ENCODE peak calls at places on chromosomes 7 and 10, in five cellular contexts. R, N, O, S and W are unnamed samples.

GRCh38 chr10:49735848-49736563 is 26.1 kb downstream of the OGDHL start:
- DNase-seq in O (no peak), N (no peak), S (no peak), R (no peak), W (no peak)

GRCh38 chr7:107638594-107638993 is 22.0 kb upstream of the SLC26A4 start:
- DNase-seq in O (no peak), S (no peak), R (no peak), N (no peak), W (peak; percentile 35)

GRCh38 chr7:122161628-122162027 is 17.6 kb upstream of the AASS start:
- DNase-seq in R (no peak), O (no peak), N (no peak), S (no peak), W (no peak)

GRCh38 chr7:12303096-12303495 is 92.0 kb downstream of the TMEM106B start:
- DNase-seq in S (no peak), N (no peak), O (no peak), R (no peak), W (no peak)

GRCh38 chr7:39616138-39616537 is 7.2 kb upstream of the RALA start:
- DNase-seq in O (no peak), S (no peak), R (no peak), N (no peak), W (no peak)

GRCh38 chr10:120689766-120690539 is 161.2 kb upstream of the WDR11 start:
- DNase-seq in O (no peak), S (no peak), R (no peak), N (no peak), W (no peak)

GRCh38 chr10:116891208-116891607 is 41.9 kb downstream of the ENO4 start:
- DNase-seq in N (no peak), R (no peak), O (no peak), S (no peak), W (no peak)

GRCh38 chr7:157744786-157745601 is 408.2 kb downstream of the DNAJB6 start:
- DNase-seq in N (no peak), S (no peak), R (no peak), O (no peak), W (no peak)

GRCh38 chr7:2982831-2983230 is 60.8 kb downstream of the CARD11 start:
- DNase-seq in R (no peak), S (no peak), O (peak; percentile 21), N (no peak), W (no peak)

GRCh38 chr10:23094786-23095403 is 484 bp upstream of the MSRB2 start:
- DNase-seq in N (no peak), O (no peak), S (no peak), R (no peak), W (no peak)